ENCODE peak calls at places on chromosomes 4 and X, in six cellular contexts. G, S, J, I, A and V are unnamed samples. For H3K4me1, the result is how much of the 10 kb centered on the place peaks cover.

GRCh38 chrX:140672840-140673731 is 36.5 kb upstream of the LINC00632 start:
- DNase-seq in G (peak), S (no peak), J (no peak), I (no peak), A (peak), V (no peak)

GRCh38 chrX:15973299-15973698 is 118.7 kb upstream of the AP1S2 start:
- DNase-seq in G (peak), S (peak), J (peak), I (peak), A (peak), V (peak)

GRCh38 chr4:138199568-138200235 is 42.4 kb downstream of the SLC7A11 start:
- DNase-seq in G (peak), S (no peak), J (peak), I (no peak), A (peak), V (peak)

GRCh38 chr4:183485411-183486160 is 19.3 kb upstream of the ING2 start:
- DNase-seq in G (no peak), S (no peak), J (peak), I (no peak), A (peak), V (no peak)

GRCh38 chrX:29468911-29469494 is 746.4 kb upstream of the MAGEB2 start:
- DNase-seq in G (no peak), S (no peak), J (peak), I (no peak), A (no peak), V (peak)

GRCh38 chr4:80207172-80207583 is 9.9 kb downstream of the PRDM8 start:
- DNase-seq in G (peak), S (no peak), J (no peak), I (peak), A (no peak), V (no peak)

GRCh38 chr4:101200561-101200960 is 146.8 kb downstream of the PPP3CA start:
- DNase-seq in G (no peak), S (peak), J (peak), I (no peak), A (peak), V (peak)

GRCh38 chr4:123325241-123325681 is 71.3 kb upstream of the SPRY1 start:
- DNase-seq in G (no peak), S (no peak), J (no peak), I (no peak), A (no peak), V (peak)

DNA sequence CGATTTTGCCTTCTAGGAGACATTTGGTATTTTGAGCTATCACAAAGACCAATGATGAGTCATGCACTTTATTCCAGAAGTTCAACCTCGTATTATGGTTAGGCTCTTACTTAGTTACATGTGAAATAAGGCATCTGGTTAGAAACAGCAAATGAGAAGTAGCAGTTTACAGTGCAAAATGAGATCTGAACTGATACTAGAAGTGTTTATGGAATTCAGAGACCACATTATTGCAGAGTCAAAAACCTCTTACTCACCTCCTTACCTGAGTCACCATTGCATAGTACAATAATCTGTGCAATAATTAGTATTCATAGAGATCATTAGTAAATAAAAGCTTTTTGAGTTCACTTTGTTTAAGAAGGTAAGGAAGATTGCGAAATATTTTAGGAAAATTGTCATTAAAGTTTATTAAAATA is 38.7 kb downstream of the SEC24B start:
- DNase-seq in G (no peak), S (peak), J (peak), I (no peak), A (peak), V (peak)
- H3K4me2 ChIP-seq in G (no peak), S (no peak), J (peak), I (no peak), A (no peak), V (peak)

DNA sequence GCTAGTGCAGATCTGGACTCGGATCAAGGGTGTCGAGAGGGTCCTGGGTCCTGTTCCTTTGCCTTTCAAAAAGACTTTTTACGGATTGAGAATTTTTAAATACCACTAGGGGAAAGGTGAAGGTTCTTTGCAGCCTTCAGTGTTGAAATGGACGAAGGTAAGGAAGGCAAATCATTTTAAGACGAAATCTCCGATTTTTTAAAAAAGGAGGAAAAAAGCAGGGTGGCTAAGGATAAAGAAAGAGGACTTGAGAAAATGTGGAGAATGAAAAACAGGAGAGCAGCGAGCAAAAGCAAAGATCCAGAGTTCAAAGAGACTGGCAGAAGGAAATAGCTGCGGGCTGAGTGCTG is 333 bp downstream of the EPHA5 start:
- DNase-seq in G (no peak), S (no peak), J (no peak), I (no peak), A (no peak), V (no peak)
- TF ChIP-seq EZH2 in G (no peak), S (no peak), J (peak), I (peak), A (no peak), V (no peak)

GRCh38 chrX:154715825-154716224 is 35.1 kb downstream of the GAB3 start:
- DNase-seq in G (no peak), S (no peak), J (no peak), I (no peak), A (peak), V (no peak)
- H3K4me1 ChIP-seq in G (under half), S (under half), J (under half), I (under half), A (under half), V (under half)

GRCh38 chr4:115234405-115235093 is 121.1 kb upstream of the NDST4 start:
- DNase-seq in G (peak), S (no peak), J (peak), I (peak), A (peak), V (no peak)
- H3K4me2 ChIP-seq in G (no peak), S (no peak), J (no peak), I (peak), A (no peak), V (no peak)

GRCh38 chr4:112514079-112514448 is 1.9 kb downstream of the NEUROG2 start:
- DNase-seq in G (no peak), S (no peak), J (no peak), I (peak), A (no peak), V (no peak)
- TF ChIP-seq EZH2 in G (no peak), S (peak), J (no peak), I (peak), A (no peak), V (no peak)

GRCh38 chr4:153472122-153473037 is 6.2 kb downstream of the TMEM131L start:
- DNase-seq in G (no peak), S (no peak), J (no peak), I (no peak), A (no peak), V (no peak)
- H3K4me1 ChIP-seq in G (under half), S (under half), J (under half), I (under half), A (under half), V (under half)

GRCh38 chr4:48138936-48139335 is 4.9 kb upstream of the TXK start:
- DNase-seq in G (no peak), S (no peak), J (no peak), I (no peak), A (no peak), V (no peak)

GRCh38 chr4:48137766-48138349 is 3.8 kb upstream of the TXK start:
- DNase-seq in G (no peak), S (no peak), J (no peak), I (no peak), A (no peak), V (no peak)

GRCh38 chr4:48139688-48140087 is 5.6 kb upstream of the TXK start:
- DNase-seq in G (no peak), S (peak), J (peak), I (no peak), A (peak), V (no peak)

GRCh38 chr4:48141048-48141447 is 7.0 kb upstream of the TXK start:
- DNase-seq in G (peak), S (peak), J (peak), I (peak), A (peak), V (peak)

GRCh38 chr4:48138511-48138910 is 4.5 kb upstream of the TXK start:
- DNase-seq in G (no peak), S (no peak), J (no peak), I (no peak), A (no peak), V (no peak)
- H3K4me2 ChIP-seq in G (no peak), S (no peak), J (no peak), I (no peak), A (no peak), V (no peak)

DNA sequence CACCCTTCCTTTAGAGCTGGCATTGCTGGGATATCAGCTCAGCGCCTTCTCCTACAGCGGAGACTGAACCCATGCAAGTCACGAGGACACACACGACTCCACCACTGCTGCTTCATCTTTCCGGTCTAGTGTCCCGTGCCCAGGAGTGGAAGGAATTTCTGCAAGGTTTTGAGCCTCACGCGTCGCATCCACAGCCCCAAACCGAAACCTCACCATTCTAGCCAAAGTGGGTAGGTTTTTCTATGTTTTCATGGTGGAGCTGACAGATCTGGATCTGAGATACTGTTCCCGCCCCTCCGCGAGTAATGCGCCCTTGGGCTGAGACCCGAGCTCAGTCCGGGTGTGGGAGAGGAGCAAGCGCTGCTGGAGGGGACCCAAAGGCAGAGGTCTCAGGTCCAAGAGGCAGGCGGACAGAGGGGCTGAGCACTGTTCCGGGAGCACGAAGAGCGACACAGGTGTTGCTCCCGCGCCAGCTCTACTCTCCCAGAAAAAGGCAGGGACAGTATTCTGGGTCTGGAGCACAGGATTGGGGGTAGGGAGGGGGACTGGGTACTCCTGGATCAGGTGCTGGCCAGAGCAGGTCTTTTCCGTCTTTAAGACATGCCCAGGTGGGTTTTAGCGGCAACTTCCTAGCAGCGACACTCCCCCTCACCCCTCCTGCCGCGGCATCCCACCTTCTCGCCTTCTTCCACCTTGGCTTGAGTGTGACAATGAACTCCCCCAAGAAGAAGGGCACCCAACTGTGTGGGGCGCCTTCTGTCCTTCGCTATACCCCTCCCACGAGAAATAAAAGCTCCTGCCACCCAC is 1.9 kb downstream of the EPHA5 start:
- DNase-seq in G (peak), S (no peak), J (peak), I (peak), A (peak), V (peak)
- TF ChIP-seq EZH2 in G (no peak), S (no peak), J (peak), I (peak), A (no peak), V (no peak)

GRCh38 chr4:186701788-186702187 is 21.9 kb downstream of the FAT1 start:
- DNase-seq in G (no peak), S (no peak), J (no peak), I (no peak), A (no peak), V (no peak)
- H3K4me1 ChIP-seq in G (under half), S (under half), J (under half), I (under half), A (under half), V (under half)

GRCh38 chr4:47839259-47839658 is 1.4 kb upstream of the CORIN start:
- DNase-seq in G (peak), S (peak), J (peak), I (no peak), A (no peak), V (no peak)

GRCh38 chr4:47838445-47838844 is 578 bp upstream of the CORIN start:
- DNase-seq in G (no peak), S (no peak), J (peak), I (peak), A (peak), V (no peak)

GRCh38 chr4:47837582-47838294 is at the start of gene CORIN:
- DNase-seq in G (peak), S (no peak), J (peak), I (peak), A (peak), V (no peak)

GRCh38 chr4:47835489-47835888 is 2.4 kb downstream of the CORIN start:
- DNase-seq in G (no peak), S (no peak), J (peak), I (no peak), A (no peak), V (peak)

DNA sequence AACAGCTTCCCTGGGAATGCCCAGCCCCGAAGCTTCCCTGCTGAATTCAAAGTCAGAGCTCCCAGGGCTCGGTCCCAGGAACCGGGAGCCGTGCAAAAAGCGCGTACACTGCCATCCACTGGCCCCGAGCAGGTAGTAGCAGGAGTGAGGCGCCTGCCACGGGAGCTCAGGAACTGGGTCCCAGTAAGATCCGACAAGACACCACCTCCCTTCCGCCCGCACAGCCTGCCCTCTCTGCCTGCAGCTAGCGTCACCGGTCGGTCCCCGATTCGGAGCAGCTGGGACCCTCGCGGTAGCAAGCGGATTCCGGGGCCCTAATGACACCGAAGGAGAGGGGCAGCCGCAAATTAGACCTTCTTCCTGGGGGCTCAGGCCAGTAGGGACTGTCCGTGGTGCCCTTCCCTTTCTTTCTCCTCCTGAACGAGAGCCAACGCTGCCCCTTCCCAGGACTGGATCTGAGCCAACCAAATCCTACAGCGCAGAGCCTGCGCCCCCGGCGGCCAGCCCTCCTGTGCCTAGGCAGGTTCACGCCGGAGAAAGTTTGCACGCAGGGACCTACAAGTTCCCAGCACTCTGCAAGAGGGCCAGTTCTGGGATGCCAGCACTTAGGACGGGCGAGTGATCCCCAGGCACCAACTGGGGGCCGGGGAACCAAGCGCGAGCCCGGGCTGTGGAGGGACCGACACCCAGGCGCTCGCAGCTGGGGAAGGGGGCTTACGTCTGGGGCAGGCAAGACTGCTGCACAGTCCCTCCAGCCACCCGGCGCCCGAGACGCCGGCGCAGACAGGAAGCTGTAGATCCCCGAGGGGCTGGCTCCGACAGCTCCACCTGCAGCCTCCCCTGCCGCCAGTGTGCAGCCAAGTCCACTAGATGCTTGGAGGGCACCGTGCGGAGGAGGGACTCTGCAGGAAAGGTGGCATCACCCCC is 949 bp downstream of the CORIN start:
- DNase-seq in G (peak), S (peak), J (peak), I (peak), A (peak), V (peak)
- H3K4me2 ChIP-seq in G (peak), S (peak), J (peak), I (peak), A (peak), V (peak)